ENCODE peak calls at places on chromosomes 4 and X, in six cellular contexts. One of them, this sample, is unnamed.

GRCh38 chr4:83285022-83285387 is 407 bp upstream of the COQ2 start:
- DNase-seq in H1: no peak
- DNase-seq in K562: peak
- DNase-seq in A549: peak
- DNase-seq in HepG2: no peak
- DNase-seq in IMR-90: peak
- DNase-seq in this sample: peak

GRCh38 chr4:181819951-181820350 is 423.3 kb upstream of the TENM3 start:
- DNase-seq in IMR-90: peak
- DNase-seq in K562: no peak
- DNase-seq in HepG2: no peak
- DNase-seq in A549: no peak
- DNase-seq in H1: no peak
- DNase-seq in this sample: no peak

GRCh38 chr4:73869130-73870055 is at the start of gene CXCL1:
- DNase-seq in H1: no peak
- DNase-seq in A549: peak
- DNase-seq in HepG2: no peak
- DNase-seq in IMR-90: no peak
- DNase-seq in K562: peak
- DNase-seq in this sample: peak

GRCh38 chr4:53055274-53055673 is 193.2 kb downstream of the RASL11B start:
- DNase-seq in H1: no peak
- DNase-seq in IMR-90: peak
- DNase-seq in A549: no peak
- DNase-seq in K562: no peak
- DNase-seq in HepG2: no peak
- DNase-seq in this sample: peak

GRCh38 chrX:48516987-48517386 is 4.6 kb upstream of the EBP start:
- DNase-seq in HepG2: no peak
- DNase-seq in A549: no peak
- DNase-seq in H1: no peak
- DNase-seq in IMR-90: no peak
- DNase-seq in K562: no peak
- DNase-seq in this sample: no peak

GRCh38 chr4:139167774-139168444 is 9.1 kb downstream of the ELF2 start:
- DNase-seq in H1: no peak
- DNase-seq in A549: peak
- DNase-seq in IMR-90: peak
- DNase-seq in HepG2: peak
- DNase-seq in K562: no peak
- DNase-seq in this sample: peak

GRCh38 chrX:36683507-36683906 is 324.7 kb upstream of the FAM47C start:
- DNase-seq in H1: no peak
- DNase-seq in A549: no peak
- DNase-seq in HepG2: no peak
- DNase-seq in K562: no peak
- DNase-seq in IMR-90: no peak
- DNase-seq in this sample: no peak

GRCh38 chrX:145631461-145631951 is 186.1 kb upstream of the SLITRK2 start:
- DNase-seq in HepG2: no peak
- DNase-seq in H1: no peak
- DNase-seq in IMR-90: no peak
- DNase-seq in K562: no peak
- DNase-seq in A549: no peak
- DNase-seq in this sample: no peak

GRCh38 chr4:31613946-31614623 is 893.9 kb downstream of the PCDH7 start:
- DNase-seq in HepG2: no peak
- DNase-seq in K562: no peak
- DNase-seq in IMR-90: no peak
- DNase-seq in A549: peak
- DNase-seq in H1: no peak
- DNase-seq in this sample: no peak

GRCh38 chr4:94395541-94395940 is 52.9 kb upstream of the HPGDS start:
- DNase-seq in K562: no peak
- DNase-seq in IMR-90: no peak
- DNase-seq in H1: no peak
- DNase-seq in A549: no peak
- DNase-seq in HepG2: no peak
- DNase-seq in this sample: no peak

GRCh38 chr4:94399721-94400120 is 52.0 kb upstream of the PDLIM5 start:
- DNase-seq in HepG2: no peak
- DNase-seq in A549: no peak
- DNase-seq in IMR-90: no peak
- DNase-seq in K562: no peak
- DNase-seq in H1: no peak
- DNase-seq in this sample: no peak

GRCh38 chr4:94399277-94399676 is 52.5 kb upstream of the PDLIM5 start:
- DNase-seq in IMR-90: no peak
- DNase-seq in A549: no peak
- DNase-seq in HepG2: no peak
- DNase-seq in H1: no peak
- DNase-seq in K562: no peak
- DNase-seq in this sample: no peak

GRCh38 chr4:94396984-94397383 is 54.3 kb upstream of the HPGDS start:
- DNase-seq in A549: no peak
- DNase-seq in HepG2: no peak
- DNase-seq in K562: no peak
- DNase-seq in H1: no peak
- DNase-seq in IMR-90: no peak
- DNase-seq in this sample: no peak

DNA sequence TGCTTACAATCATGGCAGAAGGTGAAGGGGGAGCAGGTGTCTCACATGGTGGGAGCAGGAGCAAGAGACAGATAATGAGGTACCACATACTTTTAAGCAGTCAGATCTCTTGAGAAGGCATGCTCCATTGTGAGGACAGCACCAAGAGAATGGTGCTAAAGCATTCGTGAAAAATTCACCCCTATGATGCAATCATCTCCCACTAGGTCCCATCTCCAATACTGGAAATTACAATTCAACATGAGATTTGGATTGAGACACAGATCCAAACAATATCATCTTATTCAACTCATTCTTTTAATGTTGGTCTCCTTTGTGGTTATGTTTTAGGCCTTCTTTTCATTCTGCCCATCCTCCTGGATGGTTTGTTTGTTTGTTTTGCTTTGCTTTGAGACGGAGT is 54.1 kb upstream of the PDLIM5 start:
- DNase-seq in K562: no peak
- DNase-seq in HepG2: no peak
- DNase-seq in IMR-90: no peak
- DNase-seq in H1: no peak
- DNase-seq in A549: no peak
- DNase-seq in this sample: no peak
- TF ChIP-seq RFX5 in K562: no peak
- TF ChIP-seq RFX5 in HepG2: no peak
- TF ChIP-seq RFX5 in IMR-90: no peak
- TF ChIP-seq RFX5 in H1: no peak
- TF ChIP-seq RFX5 in A549: no peak
- TF ChIP-seq RFX5 in this sample: no peak

GRCh38 chr4:26326791-26327190 is 6.0 kb downstream of the RBPJ start:
- DNase-seq in IMR-90: peak
- DNase-seq in HepG2: no peak
- DNase-seq in H1: no peak
- DNase-seq in K562: no peak
- DNase-seq in A549: no peak
- DNase-seq in this sample: no peak
- TF ChIP-seq RFX5 in IMR-90: no peak
- TF ChIP-seq RFX5 in HepG2: no peak
- TF ChIP-seq RFX5 in H1: no peak
- TF ChIP-seq RFX5 in K562: no peak
- TF ChIP-seq RFX5 in A549: no peak
- TF ChIP-seq RFX5 in this sample: no peak

GRCh38 chr4:142818009-142818408 is 28.1 kb downstream of the INPP4B start:
- DNase-seq in HepG2: no peak
- DNase-seq in H1: no peak
- DNase-seq in A549: no peak
- DNase-seq in K562: no peak
- DNase-seq in IMR-90: peak
- DNase-seq in this sample: no peak

GRCh38 chr4:142818476-142818875 is 27.6 kb downstream of the INPP4B start:
- DNase-seq in IMR-90: no peak
- DNase-seq in K562: no peak
- DNase-seq in H1: no peak
- DNase-seq in A549: no peak
- DNase-seq in HepG2: no peak
- DNase-seq in this sample: no peak

GRCh38 chr4:142815834-142816233 is 30.3 kb downstream of the INPP4B start:
- DNase-seq in IMR-90: peak
- DNase-seq in H1: no peak
- DNase-seq in A549: peak
- DNase-seq in HepG2: no peak
- DNase-seq in K562: no peak
- DNase-seq in this sample: no peak

GRCh38 chr4:142813388-142813787 is 32.7 kb downstream of the INPP4B start:
- DNase-seq in K562: no peak
- DNase-seq in A549: no peak
- DNase-seq in H1: no peak
- DNase-seq in HepG2: no peak
- DNase-seq in IMR-90: no peak
- DNase-seq in this sample: no peak

DNA sequence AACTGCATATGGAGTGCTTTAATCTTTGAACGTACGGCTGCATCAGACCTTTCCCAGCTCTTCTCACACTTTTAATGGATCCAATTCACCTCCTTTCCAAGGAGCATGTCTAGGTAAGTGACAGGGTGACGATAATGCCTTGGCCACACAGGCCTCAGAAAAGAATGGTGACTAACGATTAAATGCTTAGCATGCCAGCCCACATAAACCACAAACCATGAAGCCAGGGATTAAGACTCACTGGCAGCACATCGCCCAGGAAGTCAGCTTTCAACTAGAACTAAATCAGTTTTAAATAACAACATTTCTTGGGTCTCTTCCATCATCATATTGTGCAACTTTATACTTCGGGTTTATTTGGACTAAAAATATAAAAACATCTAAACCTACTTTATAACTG is 28.7 kb downstream of the INPP4B start:
- DNase-seq in H1: no peak
- DNase-seq in A549: peak
- DNase-seq in HepG2: no peak
- DNase-seq in IMR-90: peak
- DNase-seq in K562: no peak
- DNase-seq in this sample: no peak
- TF ChIP-seq RFX5 in H1: no peak
- TF ChIP-seq RFX5 in A549: no peak
- TF ChIP-seq RFX5 in HepG2: no peak
- TF ChIP-seq RFX5 in IMR-90: no peak
- TF ChIP-seq RFX5 in K562: no peak
- TF ChIP-seq RFX5 in this sample: no peak

GRCh38 chr4:822361-823092 is 3.4 kb downstream of the CPLX1 start:
- DNase-seq in H1: no peak
- DNase-seq in K562: no peak
- DNase-seq in HepG2: no peak
- DNase-seq in IMR-90: no peak
- DNase-seq in A549: no peak
- DNase-seq in this sample: no peak
- TF ChIP-seq RFX5 in H1: no peak
- TF ChIP-seq RFX5 in K562: no peak
- TF ChIP-seq RFX5 in HepG2: no peak
- TF ChIP-seq RFX5 in IMR-90: no peak
- TF ChIP-seq RFX5 in A549: no peak
- TF ChIP-seq RFX5 in this sample: no peak

GRCh38 chrX:50723006-50723405 is 91.0 kb downstream of the SHROOM4 start:
- DNase-seq in K562: no peak
- DNase-seq in HepG2: no peak
- DNase-seq in H1: no peak
- DNase-seq in A549: no peak
- DNase-seq in IMR-90: no peak
- DNase-seq in this sample: no peak

GRCh38 chrX:50721771-50722521 is 92.0 kb downstream of the SHROOM4 start:
- DNase-seq in A549: no peak
- DNase-seq in K562: no peak
- DNase-seq in H1: no peak
- DNase-seq in IMR-90: no peak
- DNase-seq in HepG2: no peak
- DNase-seq in this sample: no peak

DNA sequence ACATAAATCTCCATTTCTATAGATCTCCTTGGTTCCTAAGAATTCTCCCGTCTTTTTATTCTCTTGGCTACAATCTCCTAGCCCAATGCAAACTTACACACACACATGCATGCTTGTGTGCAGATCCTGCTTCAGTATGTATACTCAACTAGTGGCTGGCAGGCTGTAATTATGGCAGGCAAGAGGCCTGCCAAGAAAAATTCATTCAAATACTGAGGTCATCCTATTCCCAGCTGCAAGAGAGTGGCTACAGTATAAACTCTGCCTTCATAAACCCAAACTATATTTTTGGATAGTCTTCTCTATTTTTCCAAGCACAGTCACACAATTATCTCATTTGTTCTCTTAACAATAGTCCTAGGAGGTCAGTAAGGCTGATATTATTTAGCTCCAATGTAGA is 95.2 kb downstream of the SHROOM4 start:
- DNase-seq in K562: no peak
- DNase-seq in IMR-90: peak
- DNase-seq in A549: no peak
- DNase-seq in H1: no peak
- DNase-seq in HepG2: no peak
- DNase-seq in this sample: no peak
- TF ChIP-seq RFX5 in K562: no peak
- TF ChIP-seq RFX5 in IMR-90: no peak
- TF ChIP-seq RFX5 in A549: no peak
- TF ChIP-seq RFX5 in H1: no peak
- TF ChIP-seq RFX5 in HepG2: no peak
- TF ChIP-seq RFX5 in this sample: no peak

GRCh38 chr4:185017964-185018772 is at the start of gene HELT:
- DNase-seq in A549: no peak
- DNase-seq in H1: no peak
- DNase-seq in K562: no peak
- DNase-seq in IMR-90: no peak
- DNase-seq in HepG2: no peak
- DNase-seq in this sample: no peak
- TF ChIP-seq RFX5 in A549: no peak
- TF ChIP-seq RFX5 in H1: no peak
- TF ChIP-seq RFX5 in K562: no peak
- TF ChIP-seq RFX5 in IMR-90: no peak
- TF ChIP-seq RFX5 in HepG2: no peak
- TF ChIP-seq RFX5 in this sample: no peak

DNA sequence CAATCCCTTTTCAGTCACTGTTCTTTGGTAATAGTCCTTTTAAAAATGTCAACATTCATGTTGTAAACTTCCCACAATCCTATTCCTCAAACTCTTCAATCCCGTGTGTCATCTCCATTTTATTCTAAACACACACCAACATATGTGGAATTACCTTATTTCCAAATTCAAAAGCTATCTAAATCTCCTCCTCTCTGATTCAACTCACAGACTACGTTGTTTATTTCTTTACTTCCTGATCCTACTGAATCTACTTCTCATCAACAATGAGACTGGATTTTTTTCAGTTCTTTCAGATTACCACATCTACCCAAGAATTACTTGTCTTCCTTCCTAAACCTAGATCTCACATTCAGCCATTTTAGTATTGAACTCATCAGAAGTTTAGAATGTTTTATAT is 188.2 kb downstream of the GABRB1 start:
- DNase-seq in H1: no peak
- DNase-seq in A549: no peak
- DNase-seq in HepG2: no peak
- DNase-seq in K562: no peak
- DNase-seq in IMR-90: peak
- DNase-seq in this sample: no peak
- TF ChIP-seq RFX5 in H1: no peak
- TF ChIP-seq RFX5 in A549: no peak
- TF ChIP-seq RFX5 in HepG2: no peak
- TF ChIP-seq RFX5 in K562: no peak
- TF ChIP-seq RFX5 in IMR-90: no peak
- TF ChIP-seq RFX5 in this sample: no peak